ENCODE peak calls at places on chromosomes 1 and 21, in five cellular contexts. O, U, W, P and B are unnamed samples.

GRCh38 chr1:36279789-36280296 is 26.3 kb upstream of the SH3D21 start:
- DNase-seq in O (no peak), U (no peak), W (no peak), P (no peak), B (no peak)

GRCh38 chr21:42618713-42619112 is 34.7 kb upstream of the PDE9A start:
- DNase-seq in O (no peak), U (no peak), W (no peak), P (no peak), B (no peak)

GRCh38 chr1:111218947-111219346 is 8.6 kb upstream of the CHI3L2 start:
- DNase-seq in O (peak; percentile 34), U (no peak), W (no peak), P (no peak), B (no peak)

GRCh38 chr1:23466423-23466989 is 17.5 kb downstream of the ASAP3 start:
- DNase-seq in O (no peak), U (no peak), W (no peak), P (no peak), B (no peak)

GRCh38 chr21:37767984-37768383 is 148.3 kb downstream of the KCNJ6 start:
- DNase-seq in O (no peak), U (peak; percentile 51), W (no peak), P (no peak), B (no peak)

GRCh38 chr1:34684246-34684645 is 70.6 kb upstream of the GJB5 start:
- DNase-seq in O (peak; percentile 3), U (no peak), W (peak; percentile 49), P (no peak), B (no peak)

GRCh38 chr21:45846373-45847160 is 135.0 kb upstream of the COL6A1 start:
- DNase-seq in O (no peak), U (no peak), W (peak; percentile 68), P (peak; percentile 38), B (no peak)

GRCh38 chr1:23483327-23484252 is at the start of gene ASAP3:
- DNase-seq in O (no peak), U (no peak), W (no peak), P (peak; percentile 62), B (peak; percentile 70)

GRCh38 chr21:41961282-41961701 is 7.5 kb upstream of the C2CD2 start:
- DNase-seq in O (no peak), U (no peak), W (no peak), P (no peak), B (no peak)

GRCh38 chr1:43140583-43140982 is 31.5 kb downstream of the EBNA1BP2 start:
- DNase-seq in O (no peak), U (no peak), W (no peak), P (no peak), B (no peak)

GRCh38 chr1:157240495-157241184 is 102.4 kb upstream of the ETV3 start:
- DNase-seq in O (no peak), U (no peak), W (no peak), P (no peak), B (no peak)

GRCh38 chr21:20779321-20779720 is 218.9 kb upstream of the NCAM2 start:
- DNase-seq in O (no peak), U (no peak), W (no peak), P (no peak), B (no peak)

GRCh38 chr1:55150880-55151582 is 64.1 kb downstream of the USP24 start:
- DNase-seq in O (peak; percentile 39), U (no peak), W (no peak), P (no peak), B (no peak)

GRCh38 chr1:235974616-235975015 is 90.3 kb downstream of the NID1 start:
- DNase-seq in O (no peak), U (no peak), W (no peak), P (no peak), B (no peak)

DNA sequence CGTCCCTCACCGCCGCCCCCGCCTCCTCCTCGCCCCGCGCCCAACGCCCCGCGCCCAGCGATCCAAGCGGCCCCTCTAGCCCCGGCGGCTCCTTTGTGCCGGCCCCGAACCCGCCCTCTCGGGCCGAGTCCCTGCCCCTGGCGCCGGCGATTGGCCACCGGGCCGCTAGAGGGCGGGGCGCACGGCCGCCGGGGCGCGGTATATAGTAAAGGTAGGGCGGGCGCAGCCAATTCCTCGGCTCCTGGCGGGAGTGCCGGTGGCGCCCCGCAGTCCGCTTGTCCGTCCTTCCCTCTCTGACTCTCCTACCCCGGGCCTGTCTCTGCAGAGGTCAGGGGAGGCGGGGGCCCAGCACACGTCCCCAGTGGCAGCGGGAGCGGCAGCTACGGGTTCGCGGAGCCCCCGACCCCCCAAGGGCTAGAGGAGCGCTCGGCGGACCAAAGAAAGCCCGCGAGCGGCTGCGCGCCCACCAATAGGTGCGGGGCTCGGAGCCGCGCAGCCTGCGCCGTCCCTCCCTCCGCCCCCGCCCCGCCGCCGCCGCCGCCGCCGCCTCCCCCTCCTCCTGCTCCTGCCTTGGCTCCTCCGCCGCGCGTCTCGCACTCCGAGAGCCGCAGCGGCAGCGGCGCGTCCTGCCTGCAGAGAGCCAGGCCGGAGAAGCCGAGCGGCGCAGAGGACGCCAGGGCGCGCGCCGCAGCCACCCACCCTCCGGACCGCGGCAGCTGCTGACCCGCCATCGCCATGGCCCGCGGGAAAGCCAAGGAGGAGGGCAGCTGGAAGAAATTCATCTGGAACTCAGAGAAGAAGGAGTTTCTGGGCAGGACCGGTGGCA is at the start of gene ATP1B1:
- DNase-seq in O (peak; percentile 87), U (peak; percentile 69), W (peak; percentile 86), P (peak; percentile 89), B (peak; percentile 87)
- TF ChIP-seq CTCF in O (peak; percentile 18), U (peak; percentile 32), W (peak; percentile 81), P (peak; percentile 63), B (no peak)

GRCh38 chr1:204563324-204563723 is 47.1 kb downstream of the MDM4 start:
- DNase-seq in O (no peak), U (no peak), W (no peak), P (no peak), B (no peak)

GRCh38 chr1:204563780-204564179 is 47.6 kb downstream of the MDM4 start:
- DNase-seq in O (no peak), U (no peak), W (no peak), P (no peak), B (no peak)

GRCh38 chr1:204558467-204558866 is 42.3 kb downstream of the MDM4 start:
- DNase-seq in O (no peak), U (no peak), W (no peak), P (no peak), B (no peak)

GRCh38 chr1:204562075-204562990 is 46.1 kb downstream of the MDM4 start:
- DNase-seq in O (no peak), U (no peak), W (no peak), P (no peak), B (no peak)

DNA sequence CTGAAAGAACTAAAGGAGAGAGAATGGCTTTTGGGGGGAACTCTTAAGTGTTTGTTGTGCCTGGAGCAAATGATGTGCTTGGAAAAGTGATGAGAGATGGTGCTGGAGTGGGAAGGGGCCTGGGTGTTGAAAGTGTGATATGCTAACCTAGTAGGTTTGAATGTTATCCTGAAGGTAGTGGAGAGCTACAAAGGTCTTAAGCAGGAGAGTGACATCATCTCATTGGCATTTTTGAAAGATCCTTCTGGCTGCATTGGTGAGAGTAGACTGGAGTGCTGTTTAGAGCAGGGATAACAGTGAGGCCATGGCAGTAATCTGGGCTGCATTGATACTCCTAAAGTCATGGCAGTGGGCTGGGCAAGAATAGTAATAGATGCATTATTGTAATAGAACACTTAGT is 44.4 kb downstream of the MDM4 start:
- DNase-seq in O (no peak), U (peak; percentile 40), W (no peak), P (no peak), B (no peak)
- H3K4me3 ChIP-seq in O (no peak overlapping the region), U (no peak overlapping the region), W (no peak overlapping the region), P (no peak overlapping the region), B (no peak overlapping the region)

DNA sequence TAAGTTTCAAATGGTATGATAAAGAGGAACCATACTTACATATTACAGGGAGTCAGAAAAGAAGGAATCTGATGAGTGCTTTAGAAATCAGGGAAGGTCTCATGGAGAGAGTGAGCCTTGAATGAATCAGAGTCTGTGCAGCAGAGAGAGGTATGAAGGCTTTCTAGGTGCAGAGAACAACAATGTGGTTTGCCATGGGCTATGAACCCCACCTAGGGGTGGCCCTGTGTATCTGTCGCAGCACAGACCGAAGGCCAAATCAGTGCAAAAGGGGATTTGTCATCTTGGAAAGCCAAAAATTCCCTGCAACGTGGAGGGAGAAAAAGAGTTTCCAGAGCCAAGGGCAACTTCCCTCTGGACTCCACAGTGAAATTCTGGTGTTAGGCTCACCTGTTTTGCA is 3.5 kb downstream of the PAPPA2 start:
- DNase-seq in O (peak; percentile 22), U (no peak), W (no peak), P (no peak), B (no peak)
- TF ChIP-seq CTCF in O (peak; percentile 42), U (no peak), W (no peak), P (no peak), B (no peak)

DNA sequence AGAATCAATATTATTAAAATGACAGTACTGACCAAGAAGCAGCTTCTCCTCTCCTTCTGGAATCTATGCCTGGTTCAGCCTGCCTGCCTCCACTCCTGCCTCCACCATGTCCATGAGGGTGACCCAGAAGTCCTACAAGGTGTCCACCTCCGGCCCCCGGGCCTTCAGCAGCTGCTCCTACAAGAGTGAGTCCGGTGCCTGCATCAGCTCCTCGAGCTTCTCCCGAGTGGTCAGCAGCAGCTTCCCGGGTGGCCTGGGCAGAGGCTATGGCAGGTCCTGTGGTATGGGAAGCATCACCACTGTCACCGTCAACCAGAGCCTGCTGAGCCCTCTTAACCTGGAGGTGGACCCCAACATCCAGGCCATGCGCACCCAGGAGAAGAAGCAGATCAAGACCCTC is 822.4 kb upstream of the NEGR1 start:
- DNase-seq in O (no peak), U (no peak), W (no peak), P (no peak), B (no peak)
- H3K4me3 ChIP-seq in O (no peak overlapping the region), U (no peak overlapping the region), W (no peak overlapping the region), P (no peak overlapping the region), B (no peak overlapping the region)

GRCh38 chr1:85480566-85480965 is 15.6 kb upstream of the DDAH1 start:
- DNase-seq in O (no peak), U (no peak), W (no peak), P (no peak), B (no peak)

GRCh38 chr1:85481688-85482087 is 16.7 kb upstream of the DDAH1 start:
- DNase-seq in O (no peak), U (no peak), W (no peak), P (no peak), B (no peak)

GRCh38 chr1:85475055-85475454 is 10.1 kb upstream of the DDAH1 start:
- DNase-seq in O (no peak), U (no peak), W (no peak), P (no peak), B (no peak)

GRCh38 chr1:85484264-85484663 is 19.3 kb upstream of the DDAH1 start:
- DNase-seq in O (no peak), U (no peak), W (no peak), P (no peak), B (no peak)

GRCh38 chr1:85479491-85479890 is 14.5 kb upstream of the DDAH1 start:
- DNase-seq in O (no peak), U (no peak), W (no peak), P (no peak), B (no peak)
- TF ChIP-seq CTCF in O (no peak), U (no peak), W (no peak), P (no peak), B (no peak)